ENCODE peak calls at places on chromosome 6, in five cellular contexts. X is neural progenitor cell; Q is CD8-positive, alpha-beta T cell; J is adrenal gland; A is HFFc6. V is an unnamed sample.

GRCh38 chr6:134422426-134423231 is 104.7 kb upstream of the SGK1 start:
- DNase-seq in X (no peak), Q (no peak), J (no peak), A (peak), V (peak)

GRCh38 chr6:44430322-44430721 is 42.8 kb downstream of the CDC5L start:
- DNase-seq in X (no peak), Q (no peak), J (no peak), A (peak), V (peak)

GRCh38 chr6:71238351-71238750 is 50.3 kb upstream of the OGFRL1 start:
- DNase-seq in X (no peak), Q (no peak), J (no peak), A (peak), V (peak)

GRCh38 chr6:17280138-17280537 is 1.0 kb upstream of the RBM24 start:
- DNase-seq in X (no peak), Q (no peak), J (no peak), A (no peak), V (no peak)

GRCh38 chr6:56058636-56059035 is 183.2 kb upstream of the BMP5 start:
- DNase-seq in X (no peak), Q (no peak), J (no peak), A (no peak), V (no peak)

GRCh38 chr6:90294989-90295853 is 1.4 kb downstream of the BACH2 start:
- DNase-seq in X (peak), Q (peak), J (peak), A (no peak), V (no peak)

GRCh38 chr6:18720075-18720474 is 332.9 kb downstream of the RNF144B start:
- DNase-seq in X (no peak), Q (no peak), J (no peak), A (no peak), V (no peak)

GRCh38 chr6:146389740-146390139 is 153.9 kb upstream of the RAB32 start:
- DNase-seq in X (no peak), Q (no peak), J (no peak), A (no peak), V (no peak)

GRCh38 chr6:31660224-31660997 is at the start of gene C6orf47:
- DNase-seq in X (peak), Q (peak), J (peak), A (peak), V (no peak)

GRCh38 chr6:49849121-49849907 is 17.0 kb downstream of the CRISP1 start:
- DNase-seq in X (peak), Q (no peak), J (no peak), A (peak), V (peak)

GRCh38 chr6:117761610-117762009 is 86.3 kb downstream of the NUS1 start:
- DNase-seq in X (no peak), Q (no peak), J (no peak), A (no peak), V (no peak)

GRCh38 chr6:211856-212497 is 80.3 kb upstream of the DUSP22 start:
- DNase-seq in X (no peak), Q (no peak), J (no peak), A (no peak), V (no peak)

GRCh38 chr6:95294047-95294446 is 283.3 kb upstream of the MANEA start:
- DNase-seq in X (no peak), Q (no peak), J (no peak), A (no peak), V (no peak)

GRCh38 chr6:160265869-160266476 is 7.4 kb upstream of the SLC22A2 start:
- DNase-seq in X (no peak), Q (no peak), J (no peak), A (no peak), V (no peak)

GRCh38 chr6:43972915-43973304 is 154.3 kb downstream of the MRPL14 start:
- DNase-seq in X (no peak), Q (no peak), J (peak), A (peak), V (peak)

DNA sequence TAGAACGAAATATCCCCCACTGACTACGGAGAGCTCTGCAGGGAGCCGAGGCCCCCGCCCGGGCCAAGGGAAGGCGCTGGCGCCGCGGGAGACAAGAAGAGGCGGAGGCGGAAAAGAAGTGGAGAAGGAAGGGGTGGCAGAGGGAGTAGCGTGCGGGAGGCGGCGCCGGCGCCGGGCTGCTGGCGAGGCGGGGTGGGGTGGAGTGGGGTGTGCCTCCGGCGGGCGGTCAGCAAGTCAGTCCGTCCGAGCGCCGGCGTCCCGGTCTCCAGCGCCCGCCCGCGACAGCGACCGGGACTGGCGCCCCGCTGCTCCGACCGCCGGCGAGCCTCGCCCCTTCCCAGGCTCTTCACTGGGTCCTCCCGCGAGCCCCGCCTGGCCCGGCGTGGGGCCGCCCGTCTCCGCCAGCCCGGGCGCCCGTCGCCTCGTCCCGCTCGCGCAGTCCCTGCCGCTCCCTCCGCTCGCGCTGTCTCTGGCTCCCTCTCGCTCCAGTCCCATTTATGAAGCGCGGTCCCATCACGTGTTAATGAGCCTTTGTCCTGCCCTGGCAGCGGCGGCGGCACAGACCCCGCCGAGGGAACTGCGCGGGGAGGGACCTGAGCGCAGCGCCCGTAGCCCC is at the start of gene CNR1:
- DNase-seq in X (peak), Q (no peak), J (peak), A (no peak), V (no peak)
- TF ChIP-seq CTCF in X (peak), Q (no peak), J (no peak), A (no peak), V (no peak)

DNA sequence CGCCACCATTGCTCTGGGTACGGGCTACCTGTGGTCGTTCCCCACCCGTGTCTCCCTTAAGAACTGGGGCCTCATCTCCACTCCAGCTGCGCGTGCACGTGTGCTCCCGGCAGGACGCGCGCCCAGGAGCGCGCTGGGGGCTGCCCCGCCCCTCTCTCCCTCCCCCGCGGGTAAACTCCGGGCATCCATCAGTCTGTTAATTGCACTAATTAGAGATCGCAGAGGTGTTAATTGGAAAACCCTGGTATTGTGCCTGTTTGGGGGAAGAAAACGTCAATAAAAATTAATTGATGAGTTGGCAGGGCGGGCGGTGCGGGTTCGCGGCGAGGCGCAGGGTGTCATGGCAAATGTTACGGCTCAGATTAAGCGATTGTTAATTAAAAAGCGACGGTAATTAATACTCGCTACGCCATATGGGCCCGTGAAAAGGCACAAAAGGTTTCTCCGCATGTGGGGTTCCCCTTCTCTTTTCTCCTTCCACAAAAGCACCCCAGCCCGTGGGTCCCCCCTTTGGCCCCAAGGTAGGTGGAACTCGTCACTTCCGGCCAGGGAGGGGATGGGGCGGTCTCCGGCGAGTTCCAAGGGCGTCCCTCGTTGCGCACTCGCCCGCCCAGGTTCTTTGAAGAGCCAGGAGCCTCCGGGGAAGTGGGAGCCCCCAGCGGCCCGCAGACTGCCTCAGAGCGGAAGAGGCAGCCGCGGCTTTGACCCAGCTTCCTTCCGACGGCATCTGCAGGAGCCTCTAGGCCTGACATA is 14.4 kb downstream of the FOXP4 start:
- DNase-seq in X (peak), Q (peak), J (peak), A (no peak), V (no peak)
- TF ChIP-seq CTCF in X (no peak), Q (no peak), J (no peak), A (no peak), V (no peak)

GRCh38 chr6:109008951-109009760 is 85.5 kb downstream of the SESN1 start:
- DNase-seq in X (peak), Q (peak), J (peak), A (peak), V (peak)
- TF ChIP-seq CTCF in X (no peak), Q (no peak), J (peak), A (peak), V (no peak)

GRCh38 chr6:129434091-129434490 is 275.9 kb downstream of the ARHGAP18 start:
- DNase-seq in X (no peak), Q (no peak), J (no peak), A (no peak), V (no peak)

GRCh38 chr6:129429953-129430352 is 280.0 kb downstream of the ARHGAP18 start:
- DNase-seq in X (no peak), Q (no peak), J (no peak), A (no peak), V (no peak)

GRCh38 chr6:129432738-129433137 is 277.2 kb downstream of the ARHGAP18 start:
- DNase-seq in X (no peak), Q (no peak), J (no peak), A (no peak), V (no peak)
- TF ChIP-seq CTCF in X (peak), Q (no peak), J (no peak), A (peak), V (peak)

GRCh38 chr6:98759459-98759858 is 74.9 kb upstream of the POU3F2 start:
- DNase-seq in X (no peak), Q (no peak), J (no peak), A (no peak), V (no peak)
- TF ChIP-seq CTCF in X (no peak), Q (no peak), J (no peak), A (peak), V (no peak)

DNA sequence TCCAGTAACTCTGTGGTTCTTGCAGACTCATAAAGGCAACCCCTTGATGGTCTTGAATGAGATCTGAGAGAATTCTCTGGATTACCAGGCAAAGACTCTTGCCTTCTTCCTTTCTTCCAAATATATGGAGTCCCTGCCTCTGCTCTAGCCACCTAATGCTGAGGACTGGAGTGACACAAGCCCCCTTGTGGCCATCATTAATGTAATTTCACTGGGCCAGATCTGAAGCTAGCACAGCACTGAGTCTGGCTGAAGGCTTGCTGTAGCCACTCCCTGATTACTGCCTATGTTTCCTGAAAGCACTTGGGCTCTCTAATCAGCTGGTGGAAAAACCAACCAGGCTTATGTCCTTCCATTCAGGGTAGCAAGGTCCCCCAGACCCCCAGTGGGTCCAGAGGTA is 559.3 kb upstream of the IRAK1BP1 start:
- DNase-seq in X (peak), Q (no peak), J (no peak), A (no peak), V (no peak)
- TF ChIP-seq CTCF in X (peak), Q (no peak), J (no peak), A (peak), V (no peak)

GRCh38 chr6:104766601-104767000 is 93.1 kb downstream of the HACE1 start:
- DNase-seq in X (no peak), Q (no peak), J (no peak), A (no peak), V (no peak)

GRCh38 chr6:104768906-104769305 is 90.8 kb downstream of the HACE1 start:
- DNase-seq in X (no peak), Q (no peak), J (no peak), A (no peak), V (no peak)

DNA sequence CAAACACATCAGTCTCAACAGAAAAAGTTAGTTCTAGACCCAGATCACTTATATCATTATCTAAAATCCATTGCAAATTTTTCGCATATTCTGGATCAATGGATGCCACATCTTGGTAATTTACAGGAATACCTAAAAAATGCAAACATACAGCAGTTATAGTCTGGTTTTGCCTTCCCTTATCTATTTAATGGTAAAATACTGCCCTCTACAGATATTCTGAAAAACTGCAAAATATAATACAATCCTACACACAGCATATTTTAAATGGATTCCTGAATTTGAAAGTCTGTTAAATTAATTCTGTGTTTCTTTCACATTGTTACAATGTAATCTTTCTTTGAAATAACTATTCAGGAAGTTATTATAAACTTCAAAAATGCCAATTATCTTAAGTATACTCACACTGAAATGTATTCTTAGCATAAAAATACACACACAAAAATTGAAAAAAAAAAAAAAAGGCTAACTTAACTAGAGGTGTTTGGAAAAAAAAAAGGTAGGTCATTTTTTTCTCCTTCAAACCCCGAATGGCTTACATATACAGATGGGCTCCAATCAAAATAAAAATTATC is 88.4 kb downstream of the HACE1 start:
- DNase-seq in X (no peak), Q (no peak), J (no peak), A (peak), V (no peak)
- TF ChIP-seq CTCF in X (peak), Q (peak), J (peak), A (peak), V (no peak)